ENCODE peak calls at places on chromosomes 13 and 19, in eight cellular contexts. R is CD4-positive, CD25-positive, alpha-beta regulatory T cell; H is CD8-positive, alpha-beta T cell; W is heart right ventricle; L is uterus; N is pancreas; B is left lung; T is heart left ventricle. F is an unnamed sample. For H3K4me1, the result is how much of the 10 kb centered on the place peaks cover.

GRCh38 chr19:33819875-33820781 is 23.5 kb downstream of the KCTD15 start:
- DNase-seq in N (peak), L (peak), R (peak), W (peak), T (peak), H (peak), B (peak), F (no peak)

GRCh38 chr13:56351041-56351440 is 789.7 kb upstream of the PRR20A start:
- DNase-seq in N (no peak), B (no peak), W (no peak), L (no peak), T (no peak), R (no peak), H (no peak), F (no peak)

GRCh38 chr19:49430678-49431329 is 5.6 kb downstream of the GFY start:
- DNase-seq in R (peak), B (no peak), L (no peak), H (no peak), N (no peak), T (no peak), W (no peak), F (no peak)

GRCh38 chr19:4183967-4184717 is 1.7 kb downstream of the ANKRD24 start:
- DNase-seq in H (no peak), B (no peak), R (no peak), N (no peak), T (no peak), W (no peak), L (no peak), F (no peak)

GRCh38 chr19:27741236-27741635 is 1471.7 kb downstream of the UQCRFS1 start:
- DNase-seq in R (no peak), N (no peak), W (no peak), B (no peak), H (no peak), T (no peak), L (no peak), F (no peak)

GRCh38 chr13:54484166-54484565 is 1455.6 kb downstream of the OLFM4 start:
- DNase-seq in T (no peak), H (no peak), W (no peak), R (no peak), N (no peak), L (no peak), B (no peak), F (no peak)

GRCh38 chr13:23146811-23147245 is 34.0 kb upstream of the SGCG start:
- DNase-seq in B (no peak), W (no peak), T (no peak), H (no peak), R (no peak), N (no peak), L (no peak), F (no peak)

GRCh38 chr19:34220472-34221063 is 33.8 kb upstream of the GARRE1 start:
- DNase-seq in L (peak), H (peak), B (peak), N (peak), R (peak), T (peak), W (no peak), F (peak)

GRCh38 chr13:38386421-38386820 is 36.8 kb downstream of the UFM1 start:
- DNase-seq in L (no peak), H (no peak), B (no peak), N (no peak), T (no peak), R (no peak), W (no peak), F (no peak)

GRCh38 chr19:58519355-58520256 is at the start of gene ZBTB45:
- DNase-seq in N (peak), T (peak), H (peak), L (peak), R (peak), B (peak), W (peak), F (peak)
- H3K4me1 ChIP-seq in N (under half), T (under half), H (under half), L (under half), R (under half), B (under half), W (under half), F (under half)

GRCh38 chr19:18426416-18426767 is 7.2 kb downstream of the SSBP4 start:
- DNase-seq in H (no peak), L (no peak), B (no peak), R (no peak), W (no peak), T (no peak), N (no peak), F (no peak)

GRCh38 chr19:18427752-18428131 is 8.5 kb downstream of the SSBP4 start:
- DNase-seq in B (no peak), N (no peak), R (no peak), W (no peak), H (no peak), T (no peak), L (no peak), F (no peak)

GRCh38 chr19:18428173-18428836 is 9.1 kb downstream of the SSBP4 start:
- DNase-seq in B (no peak), L (no peak), N (no peak), W (no peak), T (no peak), R (no peak), H (no peak), F (no peak)

GRCh38 chr19:18425515-18426415 is 6.6 kb downstream of the SSBP4 start:
- DNase-seq in N (no peak), B (no peak), T (peak), W (peak), H (peak), L (peak), R (no peak), F (no peak)

DNA sequence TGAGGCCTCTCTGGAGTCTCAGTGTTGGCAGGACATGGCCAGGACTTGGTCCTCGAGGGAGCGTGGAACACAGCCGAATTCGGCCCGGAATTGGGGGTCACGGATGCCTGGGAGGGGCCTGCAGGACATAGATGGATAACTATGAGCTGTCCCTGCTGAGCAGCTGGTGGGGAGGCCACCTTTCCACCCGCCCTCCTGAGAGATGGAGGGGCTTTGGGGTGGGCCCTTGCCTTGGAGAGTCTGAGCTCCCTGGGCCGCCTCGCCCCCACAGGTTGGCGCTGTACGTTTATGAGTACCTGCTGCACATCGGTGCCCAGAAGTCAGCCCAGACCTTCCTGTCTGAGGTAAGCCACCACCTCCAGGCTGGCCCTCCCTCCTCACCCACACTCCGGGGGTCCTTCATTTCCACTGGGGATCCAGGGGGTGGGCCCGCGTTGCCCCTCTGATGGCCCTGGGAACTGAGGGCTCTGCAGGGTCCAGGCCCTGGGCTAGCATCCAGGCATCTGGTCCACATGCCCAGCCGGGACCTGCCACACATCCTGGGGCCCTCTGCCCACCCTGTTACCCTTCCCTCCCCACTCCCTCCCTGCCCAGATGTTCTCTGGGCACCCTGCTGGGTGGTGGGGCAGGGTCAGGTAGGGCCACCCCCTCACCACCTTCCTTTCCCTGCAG is 8.0 kb downstream of the SSBP4 start:
- DNase-seq in B (no peak), W (no peak), T (no peak), R (no peak), N (no peak), L (no peak), H (no peak), F (no peak)
- H3K4me1 ChIP-seq in B (under half), W (under half), T (half or more), R (half or more), N (under half), L (under half), H (half or more), F (under half)

DNA sequence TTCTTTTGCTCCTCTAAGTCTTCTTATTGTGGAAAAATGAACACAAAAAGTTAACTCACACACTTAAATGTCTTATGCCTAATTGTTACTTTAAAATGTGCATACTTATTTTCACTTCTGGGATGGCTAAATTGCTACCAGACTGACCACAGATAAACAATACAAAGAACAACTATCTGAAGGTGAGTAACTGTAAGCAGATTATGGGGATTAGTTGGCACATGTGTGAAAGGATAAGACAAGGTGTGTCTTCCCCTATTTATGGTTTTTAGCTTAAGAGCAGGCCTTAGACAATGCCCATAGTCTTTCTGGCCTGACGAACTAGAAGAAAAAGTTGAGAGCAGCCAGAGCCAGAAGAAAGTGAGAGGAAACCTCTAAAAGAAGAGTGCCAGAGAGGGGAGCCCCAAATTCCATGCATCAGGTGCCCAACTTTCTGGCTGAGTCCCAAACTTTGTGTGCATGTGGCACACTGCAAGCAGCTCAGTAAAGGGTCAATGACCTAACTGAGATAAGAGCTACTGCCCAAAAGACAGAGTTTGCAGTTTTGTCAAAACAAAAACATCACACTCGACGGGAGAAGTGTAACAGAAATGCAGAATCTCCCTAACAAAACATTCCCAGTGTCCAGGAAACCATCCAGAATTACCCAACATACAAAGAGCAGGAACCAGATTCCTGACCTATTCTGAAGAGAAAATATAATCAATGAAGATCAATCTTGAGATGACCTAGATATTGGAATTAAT is 375.4 kb downstream of the KCNRG start:
- DNase-seq in H (no peak), R (no peak), T (no peak), B (no peak), L (no peak), W (no peak), N (no peak), F (no peak)
- H3K4me1 ChIP-seq in H (under half), R (under half), T (under half), B (under half), L (under half), W (under half), N (under half), F (under half)

DNA sequence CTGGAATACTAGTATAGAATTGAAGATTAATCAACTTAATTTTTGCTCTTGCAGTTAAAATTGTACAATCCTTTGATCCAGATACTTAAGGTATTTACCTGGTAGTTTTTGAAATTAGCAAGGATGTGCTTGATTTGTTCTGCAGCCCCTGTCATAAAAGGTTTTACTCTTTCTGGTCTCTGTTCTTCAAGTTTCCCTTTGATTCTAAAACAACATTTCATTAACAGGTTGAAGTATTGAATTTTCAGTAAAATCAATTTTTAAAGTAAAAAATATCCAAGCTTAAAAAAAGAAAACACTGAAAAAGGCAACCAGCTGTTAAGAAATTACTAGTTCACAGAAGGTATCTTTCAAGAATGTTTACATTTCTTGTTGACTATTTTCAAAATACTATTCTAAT is 1.6 kb downstream of the TPT1 start:
- DNase-seq in N (no peak), H (no peak), L (no peak), R (no peak), B (no peak), T (no peak), W (no peak), F (no peak)
- H3K4me1 ChIP-seq in N (under half), H (half or more), L (under half), R (half or more), B (under half), T (half or more), W (under half), F (under half)

GRCh38 chr13:30668305-30668704 is 50.6 kb downstream of the USPL1 start:
- DNase-seq in T (no peak), N (no peak), B (no peak), L (no peak), H (no peak), W (no peak), R (no peak), F (no peak)

GRCh38 chr13:30667014-30667413 is 49.3 kb downstream of the USPL1 start:
- DNase-seq in N (no peak), B (no peak), L (no peak), H (no peak), W (no peak), R (no peak), T (no peak), F (no peak)

GRCh38 chr13:30666113-30666512 is 48.4 kb downstream of the USPL1 start:
- DNase-seq in T (no peak), H (no peak), B (no peak), N (no peak), W (no peak), L (no peak), R (no peak), F (no peak)

GRCh38 chr13:30665638-30666037 is 47.9 kb downstream of the USPL1 start:
- DNase-seq in R (peak), H (no peak), T (no peak), W (no peak), N (no peak), L (no peak), B (no peak), F (no peak)

GRCh38 chr13:30664689-30665088 is 47.0 kb downstream of the USPL1 start:
- DNase-seq in H (no peak), N (no peak), B (no peak), W (no peak), L (no peak), R (no peak), T (no peak), F (no peak)
- H3K4me1 ChIP-seq in H (under half), N (under half), B (under half), W (under half), L (under half), R (under half), T (under half), F (under half)

DNA sequence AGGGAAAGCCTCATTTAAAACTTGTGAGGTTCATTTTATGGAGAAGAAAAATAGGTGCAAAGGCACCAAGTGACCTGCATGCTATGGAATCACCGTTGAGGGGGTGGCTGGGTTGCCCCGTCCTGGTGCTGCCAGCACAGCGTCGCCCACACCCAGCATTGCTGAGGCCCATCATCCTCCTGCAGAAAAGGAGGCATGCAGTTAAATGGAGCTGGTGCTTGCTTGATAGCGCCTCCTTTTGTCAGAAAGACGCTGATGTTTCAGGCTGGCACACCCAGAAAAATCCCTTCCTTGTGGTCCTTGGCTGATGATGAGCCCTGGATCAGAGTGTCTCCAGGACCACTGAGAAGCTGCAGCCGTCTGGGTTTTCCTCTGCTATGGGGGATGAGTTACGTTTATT is 36.9 kb downstream of the DHRS12 start:
- DNase-seq in B (no peak), R (peak), N (no peak), T (no peak), L (no peak), W (no peak), H (no peak), F (no peak)
- H3K4me1 ChIP-seq in B (under half), R (under half), N (half or more), T (under half), L (under half), W (under half), H (under half), F (under half)

DNA sequence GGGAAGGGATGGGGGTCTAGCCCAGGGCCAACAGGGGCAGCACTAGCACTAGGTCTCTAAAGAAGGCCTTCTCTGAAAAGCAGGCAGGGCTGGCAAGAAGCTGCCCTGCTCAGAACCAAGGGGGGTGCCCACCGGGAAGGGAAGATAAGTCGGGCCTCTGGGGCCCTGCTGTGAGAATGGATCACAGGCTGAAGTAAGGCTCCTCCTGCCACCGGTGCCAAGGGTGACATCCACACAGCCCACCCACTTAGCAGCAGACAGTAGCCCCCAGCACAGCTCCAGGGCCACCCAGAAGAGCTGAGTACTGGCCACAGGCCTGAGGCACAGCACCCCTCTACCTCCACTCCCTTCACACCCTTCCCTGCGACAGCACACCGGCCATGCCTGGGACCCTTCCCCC is 5.9 kb downstream of the ELL start:
- DNase-seq in R (no peak), H (no peak), L (no peak), N (no peak), W (no peak), B (no peak), T (no peak), F (no peak)
- H3K4me1 ChIP-seq in R (under half), H (under half), L (under half), N (under half), W (under half), B (under half), T (half or more), F (under half)